ENCODE peak calls at places on chromosomes 11 and 22, in six cellular contexts. T is fibroblast of the conjunctiva, J is coronary artery, C is GM20000, B is brain microvascular endothelial cell, K is iris pigment epithelial cell. D is an unnamed sample.

GRCh38 chr22:48740086-48740730 is 1087.5 kb downstream of the BRD1 start:
- DNase-seq in J (no peak), B (no peak), K (no peak), C (no peak), T (no peak), D (no peak)

GRCh38 chr11:537622-538430 is 499 bp downstream of the LRRC56 start:
- DNase-seq in K (no peak), C (no peak), J (no peak), T (no peak), B (no peak), D (no peak)

GRCh38 chr22:50259302-50259701 is 2.2 kb downstream of the MAPK12 start:
- DNase-seq in T (no peak), K (no peak), J (no peak), C (no peak), B (no peak), D (no peak)

GRCh38 chr11:63212742-63213141 is 30.7 kb downstream of the SLC22A25 start:
- DNase-seq in J (no peak), T (no peak), K (peak; percentile 1), B (peak; percentile 16), C (peak; percentile 24), D (no peak)

GRCh38 chr11:69460540-69461257 is 20.8 kb upstream of the LINC01488 start:
- DNase-seq in K (peak; percentile 86), J (no peak), T (peak; percentile 9), B (peak; percentile 66), C (no peak), D (peak; percentile 67)

GRCh38 chr11:75202195-75202594 is 38.4 kb upstream of the TPBGL start:
- DNase-seq in C (no peak), T (no peak), J (no peak), K (no peak), B (no peak), D (no peak)

GRCh38 chr11:8604078-8604723 is 10.2 kb upstream of the STK33 start:
- DNase-seq in K (peak; percentile 100), J (no peak), T (peak; percentile 100), C (peak; percentile 66), B (peak; percentile 100), D (peak; percentile 100)

GRCh38 chr22:45290410-45290936 is 5.7 kb downstream of the UPK3A start:
- DNase-seq in T (no peak), C (no peak), B (peak; percentile 76), K (peak; percentile 84), J (no peak), D (peak; percentile 43)

GRCh38 chr11:118621898-118622375 is 14.5 kb downstream of the PHLDB1 start:
- DNase-seq in J (no peak), C (no peak), B (no peak), T (no peak), K (no peak), D (no peak)

GRCh38 chr22:20867179-20868099 is 8.6 kb downstream of the SNAP29 start:
- DNase-seq in J (no peak), B (no peak), T (no peak), C (peak; percentile 24), K (peak; percentile 65), D (no peak)

GRCh38 chr11:34626393-34626792 is 5.5 kb downstream of the EHF start:
- DNase-seq in B (no peak), C (no peak), T (no peak), K (no peak), J (no peak), D (no peak)

GRCh38 chr11:18361154-18361553 is 33.2 kb upstream of the LDHA start:
- DNase-seq in J (no peak), B (no peak), T (no peak), K (no peak), C (no peak), D (no peak)

GRCh38 chr11:86136542-86136941 is 67.7 kb upstream of the PICALM start:
- DNase-seq in K (no peak), B (no peak), T (no peak), J (no peak), C (no peak), D (no peak)

GRCh38 chr11:108616549-108616948 is 23.0 kb upstream of the EXPH5 start:
- DNase-seq in T (no peak), J (no peak), C (no peak), B (peak; percentile 90), K (peak; percentile 81), D (peak; percentile 58)

GRCh38 chr11:122743949-122744876 is 88.7 kb downstream of the UBASH3B start:
- DNase-seq in K (no peak), J (no peak), T (no peak), C (peak; percentile 71), B (no peak), D (peak; percentile 34)

GRCh38 chr22:42922374-42923177 is 65.5 kb upstream of the ARFGAP3 start:
- DNase-seq in T (no peak), J (no peak), K (no peak), B (no peak), C (no peak), D (no peak)

GRCh38 chr11:10878408-10879214 is 20.8 kb upstream of the ZBED5 start:
- DNase-seq in B (peak; percentile 31), T (peak; percentile 65), K (peak; percentile 79), J (no peak), C (no peak), D (peak; percentile 23)

GRCh38 chr22:19981171-19981960 is 35.3 kb downstream of the ARVCF start:
- DNase-seq in T (no peak), B (no peak), C (no peak), J (no peak), K (no peak), D (no peak)

GRCh38 chr11:86724137-86724536 is 51.7 kb upstream of the ME3 start:
- DNase-seq in B (no peak), J (no peak), K (no peak), C (no peak), T (no peak), D (no peak)

GRCh38 chr11:56140151-56140661 is at the start of gene OR8J3:
- DNase-seq in B (no peak), J (no peak), T (no peak), C (no peak), K (no peak), D (no peak)

GRCh38 chr11:28542556-28542955 is 434.4 kb downstream of the METTL15 start:
- DNase-seq in C (no peak), T (no peak), K (no peak), J (no peak), B (no peak), D (no peak)

GRCh38 chr11:65641233-65642013 is 3.5 kb downstream of the SIPA1 start:
- DNase-seq in J (no peak), C (no peak), K (no peak), T (no peak), B (no peak), D (no peak)

GRCh38 chr11:28673687-28674431 is 565.7 kb downstream of the METTL15 start:
- DNase-seq in J (no peak), K (peak; percentile 30), C (no peak), T (peak; percentile 57), B (no peak), D (peak; percentile 48)

GRCh38 chr11:126646701-126647209 is 291.3 kb downstream of the ST3GAL4 start:
- DNase-seq in T (no peak), B (no peak), K (no peak), C (no peak), J (no peak), D (no peak)

GRCh38 chr22:49426098-49426497 is 401.6 kb downstream of the BRD1 start:
- DNase-seq in C (no peak), K (no peak), J (no peak), T (no peak), B (no peak), D (no peak)

GRCh38 chr11:110242188-110242587 is 54.2 kb downstream of the RDX start:
- DNase-seq in J (no peak), B (no peak), C (no peak), T (no peak), K (no peak), D (no peak)

GRCh38 chr22:29325785-29326315 is 10.4 kb upstream of the RASL10A start:
- DNase-seq in J (no peak), T (no peak), K (no peak), C (no peak), B (no peak), D (no peak)

GRCh38 chr11:126312903-126313460 is 9.1 kb downstream of the DCPS start:
- DNase-seq in J (no peak), K (no peak), T (no peak), C (no peak), B (no peak), D (no peak)

GRCh38 chr11:15258433-15259350 is 144.0 kb downstream of the INSC start:
- DNase-seq in J (no peak), K (peak; percentile 38), C (no peak), B (peak; percentile 23), T (peak; percentile 22), D (peak; percentile 23)

GRCh38 chr11:46541593-46542371 is 52.0 kb downstream of the AMBRA1 start:
- DNase-seq in B (no peak), K (no peak), J (no peak), C (no peak), T (no peak), D (no peak)

GRCh38 chr11:95845168-95845567 is 54.9 kb downstream of the CEP57 start:
- DNase-seq in C (no peak), T (no peak), J (no peak), B (no peak), K (no peak), D (no peak)

GRCh38 chr11:123434911-123435310 is 4.8 kb downstream of the GRAMD1B start:
- DNase-seq in J (no peak), T (no peak), C (no peak), B (no peak), K (no peak), D (no peak)

GRCh38 chr11:11841121-11841604 is 609 bp upstream of the USP47 start:
- DNase-seq in J (peak; percentile 83), C (no peak), K (peak; percentile 34), T (peak; percentile 6), B (no peak), D (no peak)

GRCh38 chr11:121328213-121328966 is 35.8 kb downstream of the SC5D start:
- DNase-seq in K (no peak), B (no peak), J (no peak), C (no peak), T (no peak), D (no peak)

GRCh38 chr22:20728523-20729190 is 45.3 kb upstream of the SERPIND1 start:
- DNase-seq in K (no peak), J (no peak), T (no peak), C (no peak), B (no peak), D (no peak)

GRCh38 chr11:57800444-57801184 is 39.0 kb downstream of the CTNND1 start:
- DNase-seq in B (peak; percentile 47), K (peak; percentile 71), T (peak; percentile 56), C (peak; percentile 71), J (no peak), D (peak; percentile 25)

GRCh38 chr22:49582671-49583070 is 245.0 kb downstream of the BRD1 start:
- DNase-seq in T (no peak), J (no peak), B (no peak), K (no peak), C (no peak), D (no peak)

GRCh38 chr11:120702656-120703055 is 191.1 kb downstream of the GRIK4 start:
- DNase-seq in K (no peak), B (no peak), T (no peak), C (peak; percentile 32), J (no peak), D (no peak)

GRCh38 chr11:93099811-93100210 is 98.0 kb downstream of the SLC36A4 start:
- DNase-seq in C (no peak), B (peak; percentile 32), J (no peak), K (peak; percentile 81), T (no peak), D (peak; percentile 66)

D was measured in skeletal muscle cell.